ENCODE peak calls at places on chromosomes 4 and X, in six cellular contexts. L, X, M, V, E and Z are unnamed samples.

GRCh38 chr4:20249333-20249732 is 2.4 kb upstream of the SLIT2 start:
- DNase-seq in L (no peak), X (no peak), M (peak; percentile 76), V (peak; percentile 67), E (peak; percentile 82), Z (peak; percentile 20)

GRCh38 chr4:147182041-147182440 is 236.4 kb upstream of the TTC29 start:
- DNase-seq in L (no peak), X (no peak), M (no peak), V (peak; percentile 5), E (peak; percentile 12), Z (no peak)

GRCh38 chrX:149470960-149471359 is 34.1 kb downstream of the IDS start:
- DNase-seq in L (peak; percentile 94), X (peak; percentile 69), M (peak; percentile 79), V (peak; percentile 51), E (peak; percentile 65), Z (peak; percentile 86)

GRCh38 chr4:98572697-98573096 is 85.7 kb downstream of the TSPAN5 start:
- DNase-seq in L (no peak), X (no peak), M (no peak), V (no peak), E (no peak), Z (peak; percentile 42)

GRCh38 chr4:100299019-100299418 is 108.8 kb upstream of the DDIT4L start:
- DNase-seq in L (no peak), X (no peak), M (peak; percentile 96), V (peak; percentile 89), E (peak; percentile 89), Z (no peak)

GRCh38 chr4:1055721-1056590 is 44.5 kb downstream of the FGFRL1 start:
- DNase-seq in L (peak; percentile 87), X (peak; percentile 66), M (no peak), V (peak; percentile 29), E (peak; percentile 57), Z (peak; percentile 87)

GRCh38 chr4:10179957-10180602 is 63.5 kb upstream of the WDR1 start:
- DNase-seq in L (no peak), X (no peak), M (peak; percentile 67), V (no peak), E (peak; percentile 71), Z (no peak)

GRCh38 chrX:107684956-107685385 is 56.7 kb downstream of the PRPS1 start:
- DNase-seq in L (peak; percentile 85), X (peak; percentile 36), M (no peak), V (peak; percentile 47), E (peak; percentile 86), Z (no peak)

GRCh38 chr4:107997794-107998193 is 8.1 kb downstream of the HADH start:
- DNase-seq in L (no peak), X (no peak), M (peak; percentile 32), V (no peak), E (no peak), Z (no peak)

GRCh38 chr4:4245172-4245571 is 2.9 kb downstream of the TMEM128 start:
- DNase-seq in L (no peak), X (no peak), M (no peak), V (no peak), E (no peak), Z (no peak)

GRCh38 chr4:177093964-177094363 is 215.7 kb upstream of the NEIL3 start:
- DNase-seq in L (no peak), X (no peak), M (no peak), V (no peak), E (no peak), Z (no peak)

GRCh38 chr4:169100656-169101055 is 90.6 kb upstream of the CBR4 start:
- DNase-seq in L (peak; percentile 64), X (no peak), M (no peak), V (no peak), E (no peak), Z (peak; percentile 85)

GRCh38 chr4:163540977-163541376 is 46.5 kb downstream of the TMA16 start:
- DNase-seq in L (no peak), X (no peak), M (peak; percentile 86), V (peak; percentile 78), E (peak; percentile 84), Z (no peak)

GRCh38 chr4:17489721-17490120 is 22.2 kb downstream of the QDPR start:
- DNase-seq in L (no peak), X (no peak), M (no peak), V (no peak), E (no peak), Z (no peak)

GRCh38 chr4:738781-739280 is 33.2 kb downstream of the PCGF3 start:
- DNase-seq in L (no peak), X (no peak), M (no peak), V (no peak), E (no peak), Z (no peak)

GRCh38 chrX:46961097-46961496 is 48.9 kb downstream of the JADE3 start:
- DNase-seq in L (no peak), X (no peak), M (no peak), V (no peak), E (no peak), Z (no peak)

GRCh38 chrX:123993326-123993725 is 31.8 kb downstream of the STAG2 start:
- DNase-seq in L (no peak), X (no peak), M (peak; percentile 82), V (peak; percentile 64), E (peak; percentile 63), Z (no peak)

GRCh38 chr4:166501941-166502382 is 628.9 kb downstream of the TLL1 start:
- DNase-seq in L (peak; percentile 88), X (peak; percentile 90), M (peak; percentile 7), V (no peak), E (peak; percentile 63), Z (peak; percentile 28)

GRCh38 chr4:142322996-142323395 is 523.1 kb downstream of the INPP4B start:
- DNase-seq in L (no peak), X (no peak), M (no peak), V (peak; percentile 2), E (no peak), Z (no peak)

GRCh38 chrX:40897768-40898167 is 162.4 kb upstream of the MED14 start:
- DNase-seq in L (no peak), X (no peak), M (no peak), V (no peak), E (peak; percentile 31), Z (peak; percentile 50)

GRCh38 chr4:151641167-151641566 is 119.6 kb downstream of the GATB start:
- DNase-seq in L (no peak), X (no peak), M (peak; percentile 89), V (peak; percentile 51), E (peak; percentile 49), Z (no peak)

GRCh38 chrX:103329991-103330390 is at the start of gene TCEAL7:
- DNase-seq in L (no peak), X (peak; percentile 56), M (peak; percentile 55), V (peak; percentile 20), E (peak; percentile 48), Z (peak; percentile 38)

GRCh38 chr4:66991521-66991920 is 553.8 kb downstream of the CENPC start:
- DNase-seq in L (no peak), X (no peak), M (no peak), V (no peak), E (no peak), Z (no peak)

GRCh38 chrX:38008658-38009057 is 2.3 kb downstream of the SYTL5 start:
- DNase-seq in L (no peak), X (no peak), M (no peak), V (no peak), E (no peak), Z (no peak)

DNA sequence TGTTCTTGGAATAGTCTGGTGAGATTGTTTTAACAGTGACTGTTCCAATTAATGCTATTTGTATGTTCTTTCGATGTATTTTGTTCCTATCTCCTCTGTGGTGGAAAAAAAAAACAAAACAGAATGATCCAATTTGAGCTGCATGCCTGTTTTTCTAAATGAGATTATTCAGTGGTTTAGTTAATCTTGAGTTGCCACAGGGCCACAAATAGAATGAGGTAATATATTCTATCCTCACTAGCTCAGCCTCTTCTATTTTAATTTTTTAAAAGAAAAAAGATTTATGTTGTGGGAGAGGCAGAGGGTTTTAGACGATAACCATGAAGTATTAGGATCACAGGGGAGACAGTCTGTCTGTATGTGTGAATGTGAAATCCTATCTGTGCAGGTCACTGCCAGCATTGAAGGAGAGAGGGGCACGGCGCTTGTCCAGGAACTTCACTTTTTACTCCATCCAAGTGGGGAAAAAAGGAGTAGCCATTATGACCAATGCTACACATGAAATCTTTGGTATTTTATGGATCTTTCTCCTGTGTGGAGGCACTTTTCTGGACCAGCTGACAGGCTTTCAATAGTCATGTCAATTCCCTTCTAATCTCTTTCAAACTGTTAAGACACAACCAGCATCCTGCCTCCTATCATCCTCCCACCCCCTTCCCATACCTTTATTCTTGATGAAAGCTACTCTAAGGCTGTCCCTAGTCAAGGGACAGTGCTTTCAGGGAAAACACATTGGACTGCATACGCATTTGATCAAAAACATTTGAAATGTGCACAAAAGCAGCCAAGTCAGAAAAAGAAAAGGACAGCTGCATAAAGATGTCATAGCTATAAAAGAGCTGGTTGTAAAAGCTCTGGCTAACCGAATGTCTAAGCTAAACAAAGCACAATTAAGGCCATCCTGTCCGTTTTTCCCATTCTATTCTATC is 1063.8 kb upstream of the INTU start:
- DNase-seq in L (no peak), X (no peak), M (no peak), V (no peak), E (no peak), Z (peak; percentile 47)
- H3K4me3 ChIP-seq in L (no peak overlapping the region), X (no peak overlapping the region), M (no peak overlapping the region), V (no peak overlapping the region), E (no peak overlapping the region), Z (peak overlapping the region; percentile 18)

GRCh38 chrX:117645639-117646038 is 471.0 kb downstream of the KLHL13 start:
- DNase-seq in L (no peak), X (peak; percentile 1), M (no peak), V (no peak), E (no peak), Z (no peak)
- H3K4me3 ChIP-seq in L (no peak overlapping the region), X (no peak overlapping the region), M (no peak overlapping the region), V (no peak overlapping the region), E (no peak overlapping the region), Z (no peak overlapping the region)

DNA sequence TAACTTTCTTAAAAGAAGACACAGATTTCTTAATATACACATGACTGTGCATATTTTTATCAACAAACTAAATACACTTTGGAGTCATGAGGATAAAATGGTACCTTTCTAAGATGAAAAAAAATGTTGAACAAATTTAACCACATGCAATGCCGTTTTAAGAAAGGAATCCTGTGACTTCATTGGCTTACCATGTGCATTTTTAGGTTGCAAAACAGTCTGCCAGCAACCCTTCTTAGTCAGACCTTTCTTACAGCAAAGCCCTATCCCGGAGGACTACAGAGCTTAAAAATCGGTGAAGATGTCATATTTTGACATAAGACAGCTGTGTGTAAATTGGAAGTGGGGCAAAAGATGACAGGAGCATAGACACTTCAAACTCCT is 51.6 kb downstream of the GASK1B start:
- DNase-seq in L (no peak), X (no peak), M (peak; percentile 97), V (peak; percentile 93), E (peak; percentile 99), Z (no peak)
- H3K4me3 ChIP-seq in L (no peak overlapping the region), X (no peak overlapping the region), M (peak overlapping the region; percentile 55), V (no peak overlapping the region), E (no peak overlapping the region), Z (no peak overlapping the region)

DNA sequence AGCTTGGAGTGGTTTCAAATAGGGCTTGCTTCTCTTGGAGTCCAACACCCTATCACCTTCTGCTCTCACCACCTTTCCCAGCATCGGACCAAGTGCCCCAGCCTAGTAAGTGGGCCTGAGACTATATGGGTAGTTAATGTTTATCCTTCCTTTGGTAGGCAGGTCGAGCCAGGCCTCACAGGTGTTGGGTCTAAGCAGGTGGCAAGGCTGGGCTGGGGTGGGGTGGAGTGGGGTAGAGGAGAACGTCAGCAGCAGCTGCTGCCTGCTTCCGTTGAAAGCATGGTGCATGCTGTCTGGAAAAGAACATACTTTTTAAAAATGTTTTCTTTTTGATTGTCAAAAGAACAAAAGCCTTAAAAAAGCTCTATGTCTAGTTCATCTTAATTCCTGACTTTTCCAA is 1.3 kb downstream of the DRP2 start:
- DNase-seq in L (no peak), X (no peak), M (no peak), V (no peak), E (no peak), Z (no peak)
- H3K4me3 ChIP-seq in L (no peak overlapping the region), X (no peak overlapping the region), M (no peak overlapping the region), V (no peak overlapping the region), E (no peak overlapping the region), Z (no peak overlapping the region)

GRCh38 chrX:134764202-134764785 is 106.0 kb upstream of the PLAC1 start:
- DNase-seq in L (no peak), X (peak; percentile 87), M (peak; percentile 24), V (no peak), E (peak; percentile 60), Z (no peak)
- H3K4me3 ChIP-seq in L (no peak overlapping the region), X (no peak overlapping the region), M (no peak overlapping the region), V (no peak overlapping the region), E (no peak overlapping the region), Z (no peak overlapping the region)